ENCODE peak calls at places on chromosomes 1 and 21, in four cellular contexts. E is NCI-H524, Q is non-pigmented ciliary epithelial cell, S is NCI-H1092. U is an unnamed sample.

GRCh38 chr1:2416403-2416802 is 4.0 kb upstream of the PEX10 start:
- DNase-seq in E (no peak), Q (no peak), S (no peak), U (no peak)

GRCh38 chr1:66351913-66352312 is 182.0 kb upstream of the SGIP1 start:
- DNase-seq in E (no peak), Q (no peak), S (no peak), U (no peak)

GRCh38 chr1:17012775-17013501 is 1.2 kb upstream of the ATP13A2 start:
- DNase-seq in E (no peak), Q (no peak), S (no peak), U (no peak)

GRCh38 chr1:222061711-222062359 is 319.9 kb upstream of the DUSP10 start:
- DNase-seq in E (no peak), Q (no peak), S (no peak), U (no peak)

GRCh38 chr21:41783476-41784150 is 16.8 kb upstream of the RIPK4 start:
- DNase-seq in E (no peak), Q (no peak), S (peak; percentile 29), U (no peak)

GRCh38 chr1:183025782-183026774 is 2.9 kb downstream of the LAMC1 start:
- DNase-seq in E (no peak), Q (no peak), S (no peak), U (peak; percentile 37)

GRCh38 chr21:45997495-45998275 is 16.1 kb downstream of the COL6A1 start:
- DNase-seq in E (no peak), Q (no peak), S (no peak), U (no peak)

GRCh38 chr1:67753776-67754525 is 69.0 kb downstream of the GADD45A start:
- DNase-seq in E (no peak), Q (no peak), S (no peak), U (no peak)

GRCh38 chr1:219339466-219339865 is 165.8 kb downstream of the LYPLAL1 start:
- DNase-seq in E (no peak), Q (no peak), S (no peak), U (no peak)

GRCh38 chr21:35189077-35189863 is 140.2 kb upstream of the RUNX1 start:
- DNase-seq in E (no peak), Q (no peak), S (no peak), U (no peak)

GRCh38 chr1:177270863-177271262 is 100.1 kb downstream of the BRINP2 start:
- DNase-seq in E (no peak), Q (no peak), S (no peak), U (no peak)